ENCODE peak calls at places on chromosomes 13 and 19, in four cellular contexts. G, K, R and M are unnamed samples.

GRCh38 chr19:42202290-42202867 is 15.1 kb downstream of the DEDD2 start:
- DNase-seq in G (no peak), K (no peak), R (no peak), M (no peak)

GRCh38 chr13:37479901-37480300 is 118.7 kb downstream of the POSTN start:
- DNase-seq in G (no peak), K (no peak), R (no peak), M (no peak)

GRCh38 chr19:7705387-7706187 is 3.7 kb upstream of the FCER2 start:
- DNase-seq in G (no peak), K (no peak), R (no peak), M (no peak)

GRCh38 chr13:49936085-49936942 is at the start of gene SPRYD7:
- DNase-seq in G (peak; percentile 99), K (peak; percentile 99), R (peak; percentile 100), M (peak; percentile 98)

GRCh38 chr13:109233293-109233692 is 553.1 kb downstream of the IRS2 start:
- DNase-seq in G (no peak), K (no peak), R (no peak), M (no peak)

GRCh38 chr13:57698851-57699250 is 67.3 kb downstream of the PCDH17 start:
- DNase-seq in G (no peak), K (no peak), R (no peak), M (no peak)

GRCh38 chr13:60453490-60453889 is 56.5 kb downstream of the TDRD3 start:
- DNase-seq in G (no peak), K (peak; percentile 58), R (no peak), M (no peak)

GRCh38 chr19:2246801-2247361 is 2.2 kb upstream of the AMH start:
- DNase-seq in G (peak; percentile 72), K (no peak), R (peak; percentile 85), M (no peak)

GRCh38 chr19:9939301-9939913 is 3.1 kb upstream of the OLFM2 start:
- DNase-seq in G (no peak), K (no peak), R (no peak), M (no peak)

GRCh38 chr13:52353116-52353718 is 52.8 kb downstream of the THSD1 start:
- DNase-seq in G (no peak), K (no peak), R (no peak), M (no peak)

GRCh38 chr19:4083677-4084546 is 17.2 kb upstream of the ZBTB7A start:
- DNase-seq in G (no peak), K (no peak), R (peak; percentile 88), M (no peak)

GRCh38 chr13:41562541-41563178 is 105.3 kb downstream of the RGCC start:
- DNase-seq in G (no peak), K (no peak), R (no peak), M (no peak)

GRCh38 chr19:54186934-54187381 is 2.4 kb downstream of the MBOAT7 start:
- DNase-seq in G (peak; percentile 87), K (no peak), R (no peak), M (no peak)

GRCh38 chr19:10766681-10767201 is 48.9 kb downstream of the DNM2 start:
- DNase-seq in G (peak; percentile 83), K (peak; percentile 40), R (no peak), M (no peak)

GRCh38 chr19:7063764-7064418 is 5.4 kb upstream of the MBD3L3 start:
- DNase-seq in G (no peak), K (no peak), R (no peak), M (no peak)

GRCh38 chr13:110338441-110339101 is 31.5 kb downstream of the COL4A2 start:
- DNase-seq in G (no peak), K (peak; percentile 91), R (no peak), M (no peak)

GRCh38 chr19:27393591-27393990 is 1819.4 kb downstream of the UQCRFS1 start:
- DNase-seq in G (no peak), K (no peak), R (no peak), M (no peak)

GRCh38 chr13:93603043-93603442 is 376.4 kb downstream of the GPC6 start:
- DNase-seq in G (no peak), K (peak; percentile 75), R (no peak), M (no peak)

DNA sequence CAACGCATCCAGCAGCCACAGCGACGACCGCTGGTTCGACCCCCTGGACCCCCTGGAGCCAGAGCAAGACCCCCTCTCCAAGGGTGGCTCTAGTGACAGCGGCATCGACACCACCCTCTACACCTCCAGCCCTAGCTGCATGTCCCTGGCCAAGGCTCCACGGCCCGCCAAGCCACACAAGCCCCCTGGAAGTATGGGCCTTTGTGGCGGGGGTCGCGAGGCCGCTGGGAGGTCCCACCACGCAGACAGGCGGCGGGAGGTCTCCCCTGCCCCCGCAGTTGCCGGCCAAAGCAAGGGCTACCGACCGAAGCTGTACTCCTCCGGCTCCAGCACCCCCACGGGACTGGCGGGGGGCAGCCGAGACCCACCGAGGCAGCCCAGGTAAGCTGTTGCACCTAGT is 59.5 kb downstream of the DPF1 start:
- DNase-seq in G (no peak), K (no peak), R (no peak), M (no peak)
- TF ChIP-seq CTCF in G (no peak), K (no peak), R (no peak), M (no peak)

GRCh38 chr13:73958657-73959397 is 175.4 kb downstream of the KLF12 start:
- DNase-seq in G (no peak), K (no peak), R (no peak), M (no peak)
- TF ChIP-seq CTCF in G (no peak), K (no peak), R (no peak), M (no peak)

GRCh38 chr19:32442650-32443049 is 37.1 kb downstream of the DPY19L3 start:
- DNase-seq in G (no peak), K (no peak), R (no peak), M (no peak)
- TF ChIP-seq CTCF in G (no peak), K (no peak), R (no peak), M (no peak)

DNA sequence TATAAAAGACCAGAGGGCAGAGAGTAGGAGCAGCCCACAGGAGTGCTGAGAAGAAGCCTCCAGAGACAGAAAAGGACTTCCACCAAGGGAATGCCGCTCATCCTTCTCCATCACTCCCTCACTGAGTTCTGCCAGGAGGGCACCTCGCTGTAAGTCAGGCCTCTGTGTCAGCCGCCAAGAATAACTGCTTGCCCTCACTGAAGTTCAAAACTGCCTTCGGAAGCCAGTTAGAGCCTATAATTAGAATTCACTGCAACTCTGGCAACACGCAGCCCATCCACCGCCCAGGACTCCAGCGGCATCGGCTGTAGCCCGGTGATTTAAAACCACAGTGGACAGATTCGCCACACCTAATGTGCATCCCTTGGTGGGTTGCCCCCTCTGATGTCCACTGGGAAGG is 281.8 kb upstream of the ZNF507 start:
- DNase-seq in G (no peak), K (no peak), R (peak; percentile 5), M (no peak)
- TF ChIP-seq CTCF in G (no peak), K (no peak), R (no peak), M (no peak)

GRCh38 chr13:29397265-29397664 is 198.2 kb downstream of the SLC7A1 start:
- DNase-seq in G (no peak), K (no peak), R (no peak), M (no peak)
- TF ChIP-seq CTCF in G (no peak), K (peak; percentile 9), R (no peak), M (no peak)

GRCh38 chr19:41001243-41001971 is 10.3 kb downstream of the CYP2B6 start:
- DNase-seq in G (no peak), K (no peak), R (no peak), M (no peak)
- TF ChIP-seq CTCF in G (no peak), K (no peak), R (no peak), M (no peak)